ENCODE peak calls at places on chromosome 22, in seven cellular contexts. J, P, B, R, A, U and K are unnamed samples.

GRCh38 chr22:29031236-29031982 is 30.2 kb downstream of the C22orf31 start:
- DNase-seq in J (peak; percentile 99), P (peak; percentile 27), B (no peak), R (no peak), A (no peak), U (no peak), K (peak; percentile 100)

GRCh38 chr22:41417622-41418390 is 28.8 kb downstream of the TOB2 start:
- DNase-seq in J (no peak), P (peak; percentile 77), B (no peak), R (no peak), A (no peak), U (no peak), K (no peak)

GRCh38 chr22:29947410-29948387 is 64.7 kb downstream of the MTMR3 start:
- DNase-seq in J (peak; percentile 67), P (no peak), B (no peak), R (no peak), A (no peak), U (no peak), K (peak; percentile 26)

GRCh38 chr22:44918925-44919392 is 90.8 kb downstream of the PHF21B start:
- DNase-seq in J (no peak), P (no peak), B (no peak), R (no peak), A (no peak), U (no peak), K (no peak)

GRCh38 chr22:23859201-23859600 is 1.5 kb downstream of the SLC2A11 start:
- DNase-seq in J (no peak), P (no peak), B (no peak), R (no peak), A (no peak), U (no peak), K (no peak)

GRCh38 chr22:29786026-29786425 is 18.9 kb downstream of the UQCR10 start:
- DNase-seq in J (no peak), P (no peak), B (no peak), R (no peak), A (no peak), U (no peak), K (no peak)

GRCh38 chr22:41347066-41347859 is 34.5 kb upstream of the TEF start:
- DNase-seq in J (no peak), P (no peak), B (no peak), R (no peak), A (no peak), U (no peak), K (no peak)

GRCh38 chr22:31084811-31085492 is 3.8 kb downstream of the SMTN start:
- DNase-seq in J (peak; percentile 64), P (peak; percentile 84), B (peak; percentile 83), R (peak; percentile 26), A (peak; percentile 73), U (peak; percentile 83), K (peak; percentile 70)

GRCh38 chr22:17430298-17430900 is 61.1 kb downstream of the CECR2 start:
- DNase-seq in J (peak; percentile 26), P (no peak), B (no peak), R (no peak), A (no peak), U (no peak), K (no peak)

GRCh38 chr22:42294034-42294985 is 23.9 kb upstream of the TCF20 start:
- DNase-seq in J (peak; percentile 12), P (no peak), B (no peak), R (no peak), A (no peak), U (no peak), K (peak; percentile 51)

GRCh38 chr22:41523464-41524221 is 20.6 kb downstream of the POLR3H start:
- DNase-seq in J (peak; percentile 46), P (no peak), B (no peak), R (no peak), A (no peak), U (no peak), K (peak; percentile 68)

GRCh38 chr22:46362221-46362933 is 26.9 kb downstream of the TRMU start:
- DNase-seq in J (no peak), P (no peak), B (peak; percentile 28), R (no peak), A (no peak), U (no peak), K (no peak)

GRCh38 chr22:37571258-37571991 is 8.5 kb downstream of the LGALS2 start:
- DNase-seq in J (peak; percentile 35), P (no peak), B (no peak), R (no peak), A (no peak), U (no peak), K (peak; percentile 80)

GRCh38 chr22:25357606-25358420 is 138.4 kb downstream of the CRYBB2 start:
- DNase-seq in J (no peak), P (no peak), B (no peak), R (no peak), A (no peak), U (no peak), K (no peak)